ENCODE peak calls at places on chromosomes 12 and 14, in five cellular contexts. N is GM23248, B is IMR-90, R is neuronal stem cell, H is NT2/D1. W is an unnamed sample.

GRCh38 chr12:13336216-13336615 is 139.7 kb downstream of the EMP1 start:
- DNase-seq in N (no peak), B (no peak), R (no peak), H (no peak), W (no peak)

GRCh38 chr14:99242816-99243795 is 28.9 kb downstream of the BCL11B start:
- DNase-seq in N (no peak), B (no peak), R (no peak), H (no peak), W (no peak)

GRCh38 chr14:65783101-65783500 is 370.6 kb downstream of the FUT8 start:
- DNase-seq in N (no peak), B (no peak), R (no peak), H (no peak), W (no peak)

GRCh38 chr14:89029961-89030694 is 205.7 kb downstream of the TTC8 start:
- DNase-seq in N (peak), B (no peak), R (no peak), H (no peak), W (no peak)

GRCh38 chr14:75123991-75124390 is 2.9 kb downstream of the NEK9 start:
- DNase-seq in N (peak), B (peak), R (no peak), H (no peak), W (no peak)

GRCh38 chr14:62179367-62180018 is 417.3 kb downstream of the SNAPC1 start:
- DNase-seq in N (peak), B (peak), R (peak), H (peak), W (peak)

GRCh38 chr14:57982802-57983201 is 116.9 kb upstream of the SLC35F4 start:
- DNase-seq in N (no peak), B (no peak), R (no peak), H (no peak), W (no peak)

GRCh38 chr12:4908694-4909396 is 860 bp upstream of the KCNA1 start:
- DNase-seq in N (peak), B (no peak), R (peak), H (peak), W (no peak)

GRCh38 chr12:67427336-67427735 is 158.2 kb downstream of the CAND1 start:
- DNase-seq in N (no peak), B (no peak), R (no peak), H (no peak), W (no peak)

GRCh38 chr12:46886541-46887041 is 60.8 kb upstream of the SLC38A4 start:
- DNase-seq in N (peak), B (peak), R (no peak), H (no peak), W (no peak)

GRCh38 chr14:99256483-99256874 is 15.5 kb downstream of the BCL11B start:
- DNase-seq in N (no peak), B (no peak), R (no peak), H (no peak), W (no peak)

GRCh38 chr14:61003571-61003970 is 22.5 kb downstream of the SLC38A6 start:
- DNase-seq in N (peak), B (peak), R (no peak), H (no peak), W (no peak)

GRCh38 chr12:125330645-125331341 is 265.6 kb downstream of the AACS start:
- DNase-seq in N (peak), B (no peak), R (peak), H (peak), W (peak)

GRCh38 chr12:22626429-22626828 is 1.5 kb downstream of the ETNK1 start:
- DNase-seq in N (peak), B (peak), R (no peak), H (no peak), W (peak)

GRCh38 chr12:110304061-110304551 is 23.1 kb downstream of the ATP2A2 start:
- DNase-seq in N (peak), B (peak), R (no peak), H (no peak), W (no peak)

GRCh38 chr14:52961060-52961639 is 10.3 kb upstream of the FERMT2 start:
- DNase-seq in N (peak), B (peak), R (no peak), H (no peak), W (peak)

GRCh38 chr14:81245771-81246170 is 25.0 kb upstream of the GTF2A1 start:
- DNase-seq in N (peak), B (no peak), R (no peak), H (no peak), W (no peak)

GRCh38 chr14:85317491-85318021 is 212.4 kb upstream of the FLRT2 start:
- DNase-seq in N (peak), B (peak), R (no peak), H (no peak), W (no peak)

GRCh38 chr14:103255555-103255954 is 78.5 kb upstream of the EIF5 start:
- DNase-seq in N (no peak), B (no peak), R (no peak), H (no peak), W (no peak)

GRCh38 chr14:30389901-30390394 is 169.0 kb upstream of the G2E3 start:
- DNase-seq in N (no peak), B (no peak), R (no peak), H (no peak), W (no peak)

GRCh38 chr12:10722502-10722904 is 620 bp downstream of the YBX3 start:
- DNase-seq in N (peak), B (peak), R (peak), H (peak), W (no peak)

GRCh38 chr14:95691591-95691990 is 5.4 kb downstream of the TCL1B start:
- DNase-seq in N (no peak), B (no peak), R (no peak), H (no peak), W (no peak)

GRCh38 chr12:96195845-96196451 is 1.8 kb downstream of the ELK3 start:
- DNase-seq in N (peak), B (peak), R (no peak), H (peak), W (no peak)

DNA sequence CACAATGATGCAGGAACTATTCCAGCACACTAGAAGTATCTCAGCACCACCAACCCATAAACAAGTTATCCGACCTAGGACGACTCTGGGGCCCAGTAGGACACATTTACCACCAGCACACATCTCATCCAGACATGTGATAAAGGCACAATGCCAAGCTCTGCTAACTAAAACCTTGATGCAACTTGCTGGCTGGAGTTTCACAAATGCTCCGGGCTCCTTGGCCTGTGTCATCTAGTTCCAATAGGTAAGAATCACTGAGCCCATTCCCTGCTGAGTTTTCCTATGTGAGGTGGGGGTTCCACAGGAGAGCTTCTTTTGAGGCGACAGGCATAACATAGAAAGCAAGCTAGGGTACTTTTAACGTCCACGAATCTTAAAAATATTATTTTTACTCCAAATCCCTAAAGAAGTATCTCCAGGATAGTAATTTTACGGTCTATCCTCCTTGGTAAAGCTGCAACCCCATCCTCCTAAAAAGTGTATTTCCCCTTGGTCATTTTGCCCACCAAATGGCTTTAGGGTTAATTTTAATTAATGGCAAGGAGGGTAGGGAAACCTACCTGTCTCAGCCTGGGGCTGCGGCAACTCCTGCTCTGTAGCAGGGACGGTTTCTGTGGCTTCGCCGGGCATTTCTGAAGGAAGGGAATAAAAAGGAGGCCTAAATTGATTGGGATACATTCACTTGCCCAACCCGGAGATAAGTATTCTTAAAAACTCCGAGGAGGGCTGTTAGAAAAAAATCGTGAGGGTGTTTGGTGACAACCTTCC is 1.0 kb downstream of the NACA start:
- DNase-seq in N (peak), B (peak), R (no peak), H (no peak), W (no peak)
- H3K9ac ChIP-seq in N (peak), B (peak), R (peak), H (peak), W (peak)

GRCh38 chr12:64616221-64616620 is 5.9 kb downstream of the RASSF3 start:
- DNase-seq in N (peak), B (peak), R (no peak), H (no peak), W (no peak)
- H3K4me3 ChIP-seq in N (no peak), B (no peak), R (no peak), H (no peak), W (no peak)

GRCh38 chr14:34539407-34540180 is at the start of gene EAPP:
- DNase-seq in N (peak), B (peak), R (peak), H (peak), W (peak)

GRCh38 chr14:34538871-34539406 is 562 bp downstream of the EAPP start:
- DNase-seq in N (peak), B (no peak), R (no peak), H (no peak), W (no peak)

GRCh38 chr14:34537677-34538009 is 1.9 kb downstream of the EAPP start:
- DNase-seq in N (no peak), B (no peak), R (no peak), H (no peak), W (no peak)

DNA sequence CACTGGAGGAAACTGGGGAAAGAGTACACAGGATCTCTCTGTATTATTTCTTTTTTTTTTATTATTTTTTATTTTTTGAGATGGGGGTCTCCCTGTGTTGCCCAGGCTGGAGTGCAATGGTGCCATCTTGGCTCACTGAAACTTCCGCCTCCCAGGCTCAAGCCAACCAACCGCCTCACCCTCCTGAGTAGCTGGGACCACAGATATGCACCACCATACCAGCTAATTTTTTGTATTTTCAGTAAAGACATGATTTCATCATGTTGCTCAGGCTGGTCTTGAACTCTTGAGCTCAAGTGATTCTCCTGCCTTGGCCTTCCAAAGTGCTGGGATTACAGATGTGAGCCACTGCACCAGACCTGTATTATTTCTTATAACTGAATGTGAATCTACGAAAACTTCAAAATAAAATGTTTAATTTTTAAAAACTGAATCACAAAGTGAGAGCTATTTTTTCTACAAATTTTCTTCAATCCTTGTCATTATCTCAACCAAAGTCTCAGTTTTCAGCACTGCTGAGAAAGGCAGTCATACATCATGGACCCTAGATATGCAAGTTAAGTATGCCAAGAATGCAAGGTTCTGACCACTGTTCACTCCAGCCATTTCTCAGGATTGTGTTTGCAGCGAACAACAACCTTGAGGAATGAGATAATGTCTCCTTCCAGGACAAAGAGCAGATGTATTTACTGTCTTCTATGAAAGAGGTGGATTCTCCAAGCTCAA is 2.4 kb downstream of the EAPP start:
- DNase-seq in N (peak), B (peak), R (no peak), H (no peak), W (no peak)
- H3K9ac ChIP-seq in N (peak), B (peak), R (no peak), H (no peak), W (peak)

GRCh38 chr12:108853426-108853825 is 4.0 kb downstream of the SSH1 start:
- DNase-seq in N (no peak), B (no peak), R (no peak), H (no peak), W (no peak)
- H3K4me3 ChIP-seq in N (peak), B (no peak), R (no peak), H (no peak), W (no peak)